ENCODE peak calls at places on chromosome 18, in five cellular contexts. One of them, this sample, is unnamed.

GRCh38 chr18:54710519-54711281 is 117.6 kb upstream of the RAB27B start:
- DNase-seq in astrocyte of the spinal cord: no peak
- DNase-seq in GM13976: no peak
- DNase-seq in spleen: no peak
- DNase-seq in fibroblast of lung: no peak
- DNase-seq in this sample: no peak

GRCh38 chr18:61718944-61719343 is 173.9 kb downstream of the RNF152 start:
- DNase-seq in fibroblast of lung: no peak
- DNase-seq in astrocyte of the spinal cord: no peak
- DNase-seq in GM13976: no peak
- DNase-seq in spleen: no peak
- DNase-seq in this sample: no peak

GRCh38 chr18:70288171-70288850 is 534 bp upstream of the SOCS6 start:
- DNase-seq in fibroblast of lung: peak
- DNase-seq in spleen: no peak
- DNase-seq in GM13976: peak
- DNase-seq in astrocyte of the spinal cord: peak
- DNase-seq in this sample: peak

GRCh38 chr18:45637546-45638327 is 22.5 kb downstream of the SLC14A2 start:
- DNase-seq in astrocyte of the spinal cord: no peak
- DNase-seq in spleen: no peak
- DNase-seq in GM13976: no peak
- DNase-seq in fibroblast of lung: peak
- DNase-seq in this sample: no peak

GRCh38 chr18:59198215-59198614 is 21.7 kb upstream of the GRP start:
- DNase-seq in GM13976: no peak
- DNase-seq in spleen: no peak
- DNase-seq in fibroblast of lung: no peak
- DNase-seq in astrocyte of the spinal cord: no peak
- DNase-seq in this sample: no peak

GRCh38 chr18:80213173-80213572 is 34.1 kb downstream of the PARD6G start:
- DNase-seq in fibroblast of lung: no peak
- DNase-seq in spleen: no peak
- DNase-seq in GM13976: no peak
- DNase-seq in astrocyte of the spinal cord: no peak
- DNase-seq in this sample: no peak

GRCh38 chr18:22378672-22379282 is 38.9 kb downstream of the CTAGE1 start:
- DNase-seq in fibroblast of lung: peak
- DNase-seq in astrocyte of the spinal cord: peak
- DNase-seq in spleen: no peak
- DNase-seq in GM13976: no peak
- DNase-seq in this sample: no peak

GRCh38 chr18:5568416-5568815 is 24.6 kb upstream of the EPB41L3 start:
- DNase-seq in GM13976: no peak
- DNase-seq in spleen: no peak
- DNase-seq in fibroblast of lung: no peak
- DNase-seq in astrocyte of the spinal cord: no peak
- DNase-seq in this sample: no peak

GRCh38 chr18:49933530-49933929 is 120.2 kb upstream of the ACAA2 start:
- DNase-seq in astrocyte of the spinal cord: peak
- DNase-seq in fibroblast of lung: peak
- DNase-seq in GM13976: no peak
- DNase-seq in spleen: no peak
- DNase-seq in this sample: no peak

GRCh38 chr18:24497052-24497754 is 36.8 kb downstream of the HRH4 start:
- DNase-seq in spleen: no peak
- DNase-seq in GM13976: no peak
- DNase-seq in astrocyte of the spinal cord: peak
- DNase-seq in fibroblast of lung: peak
- DNase-seq in this sample: no peak

GRCh38 chr18:5197032-5197434 is at the start of gene AKAIN1:
- DNase-seq in spleen: no peak
- DNase-seq in fibroblast of lung: peak
- DNase-seq in GM13976: peak
- DNase-seq in astrocyte of the spinal cord: peak
- DNase-seq in this sample: peak

GRCh38 chr18:3015203-3015590 is 2.3 kb upstream of the LPIN2 start:
- DNase-seq in astrocyte of the spinal cord: peak
- DNase-seq in fibroblast of lung: peak
- DNase-seq in spleen: no peak
- DNase-seq in GM13976: no peak
- DNase-seq in this sample: no peak

GRCh38 chr18:68275616-68276015 is 439.3 kb downstream of the TMX3 start:
- DNase-seq in GM13976: no peak
- DNase-seq in astrocyte of the spinal cord: peak
- DNase-seq in spleen: no peak
- DNase-seq in fibroblast of lung: peak
- DNase-seq in this sample: no peak

GRCh38 chr18:40371673-40372072 is 1583.4 kb upstream of the PIK3C3 start:
- DNase-seq in spleen: no peak
- DNase-seq in astrocyte of the spinal cord: peak
- DNase-seq in GM13976: no peak
- DNase-seq in fibroblast of lung: peak
- DNase-seq in this sample: no peak

GRCh38 chr18:8049147-8049546 is 482.0 kb downstream of the PTPRM start:
- DNase-seq in astrocyte of the spinal cord: peak
- DNase-seq in spleen: no peak
- DNase-seq in GM13976: no peak
- DNase-seq in fibroblast of lung: no peak
- DNase-seq in this sample: no peak

GRCh38 chr18:76750886-76751537 is 71.3 kb upstream of the ZNF236 start:
- DNase-seq in spleen: no peak
- DNase-seq in astrocyte of the spinal cord: no peak
- DNase-seq in GM13976: no peak
- DNase-seq in fibroblast of lung: no peak
- DNase-seq in this sample: no peak

GRCh38 chr18:11990541-11990940 is 9.2 kb downstream of the IMPA2 start:
- DNase-seq in GM13976: no peak
- DNase-seq in fibroblast of lung: no peak
- DNase-seq in spleen: peak
- DNase-seq in astrocyte of the spinal cord: no peak
- DNase-seq in this sample: no peak

GRCh38 chr18:25310045-25310444 is 41.9 kb downstream of the ZNF521 start:
- DNase-seq in spleen: no peak
- DNase-seq in fibroblast of lung: peak
- DNase-seq in GM13976: no peak
- DNase-seq in astrocyte of the spinal cord: peak
- DNase-seq in this sample: no peak

GRCh38 chr18:29169599-29169998 is 992.7 kb upstream of the CDH2 start:
- DNase-seq in spleen: no peak
- DNase-seq in astrocyte of the spinal cord: no peak
- DNase-seq in GM13976: no peak
- DNase-seq in fibroblast of lung: no peak
- DNase-seq in this sample: no peak

GRCh38 chr18:31687529-31687928 is 3.1 kb upstream of the B4GALT6 start:
- DNase-seq in GM13976: no peak
- DNase-seq in fibroblast of lung: no peak
- DNase-seq in astrocyte of the spinal cord: no peak
- DNase-seq in spleen: no peak
- DNase-seq in this sample: no peak
- TF ChIP-seq CTCF in GM13976: no peak
- TF ChIP-seq CTCF in fibroblast of lung: peak
- TF ChIP-seq CTCF in astrocyte of the spinal cord: peak
- TF ChIP-seq CTCF in spleen: no peak
- TF ChIP-seq CTCF in this sample: no peak

GRCh38 chr18:1914489-1914888 is 656.8 kb downstream of the METTL4 start:
- DNase-seq in GM13976: no peak
- DNase-seq in astrocyte of the spinal cord: peak
- DNase-seq in fibroblast of lung: peak
- DNase-seq in spleen: no peak
- DNase-seq in this sample: no peak
- TF ChIP-seq CTCF in GM13976: no peak
- TF ChIP-seq CTCF in astrocyte of the spinal cord: peak
- TF ChIP-seq CTCF in fibroblast of lung: no peak
- TF ChIP-seq CTCF in spleen: no peak
- TF ChIP-seq CTCF in this sample: peak

GRCh38 chr18:13700153-13700552 is 26.2 kb downstream of the FAM210A start:
- DNase-seq in astrocyte of the spinal cord: no peak
- DNase-seq in GM13976: no peak
- DNase-seq in fibroblast of lung: no peak
- DNase-seq in spleen: no peak
- DNase-seq in this sample: no peak

GRCh38 chr18:13696961-13697360 is 29.4 kb downstream of the FAM210A start:
- DNase-seq in fibroblast of lung: peak
- DNase-seq in spleen: no peak
- DNase-seq in astrocyte of the spinal cord: no peak
- DNase-seq in GM13976: no peak
- DNase-seq in this sample: no peak
- TF ChIP-seq CTCF in fibroblast of lung: no peak
- TF ChIP-seq CTCF in spleen: no peak
- TF ChIP-seq CTCF in astrocyte of the spinal cord: no peak
- TF ChIP-seq CTCF in GM13976: no peak
- TF ChIP-seq CTCF in this sample: no peak

GRCh38 chr18:23380001-23380550 is 73.0 kb upstream of the RIOK3 start:
- DNase-seq in GM13976: no peak
- DNase-seq in spleen: no peak
- DNase-seq in astrocyte of the spinal cord: peak
- DNase-seq in fibroblast of lung: peak
- DNase-seq in this sample: no peak
- TF ChIP-seq CTCF in GM13976: no peak
- TF ChIP-seq CTCF in spleen: no peak
- TF ChIP-seq CTCF in astrocyte of the spinal cord: no peak
- TF ChIP-seq CTCF in fibroblast of lung: no peak
- TF ChIP-seq CTCF in this sample: no peak

DNA sequence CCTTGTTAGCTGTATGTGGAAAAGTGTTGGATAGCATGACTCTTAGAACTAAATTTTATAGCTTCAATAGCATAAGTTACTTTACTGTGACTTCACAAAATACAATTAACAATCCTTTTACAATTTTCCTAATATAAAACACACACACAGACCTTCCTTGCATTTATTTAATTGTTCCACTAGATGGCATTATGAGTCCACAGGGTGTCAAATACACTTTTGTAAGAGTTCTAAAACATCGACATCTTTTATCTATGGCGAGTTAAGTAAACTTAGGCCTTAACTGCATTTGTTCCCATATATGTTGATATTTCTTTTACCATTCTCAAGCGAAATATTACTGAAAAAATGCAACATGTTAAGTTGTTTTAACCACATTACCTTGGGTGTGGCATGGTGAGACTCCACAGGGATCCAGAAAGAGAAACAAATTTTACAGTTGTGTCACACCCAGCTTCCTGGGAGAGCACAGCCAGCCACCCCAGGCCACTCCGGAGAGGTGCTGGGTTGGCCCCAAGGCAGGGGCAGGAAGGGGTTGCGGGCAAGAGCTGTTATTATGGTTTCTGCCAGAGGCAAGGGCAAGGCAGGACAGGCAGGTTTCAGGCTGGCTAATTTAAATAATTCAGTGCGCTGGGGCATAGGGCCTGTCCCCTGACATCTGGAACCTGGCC is 312.4 kb upstream of the MC4R start:
- DNase-seq in fibroblast of lung: peak
- DNase-seq in astrocyte of the spinal cord: peak
- DNase-seq in GM13976: peak
- DNase-seq in spleen: no peak
- DNase-seq in this sample: no peak
- TF ChIP-seq CTCF in fibroblast of lung: peak
- TF ChIP-seq CTCF in astrocyte of the spinal cord: peak
- TF ChIP-seq CTCF in GM13976: peak
- TF ChIP-seq CTCF in spleen: peak
- TF ChIP-seq CTCF in this sample: peak

GRCh38 chr18:36212301-36212977 is 25.1 kb downstream of the MOCOS start:
- DNase-seq in spleen: peak
- DNase-seq in fibroblast of lung: peak
- DNase-seq in GM13976: no peak
- DNase-seq in astrocyte of the spinal cord: no peak
- DNase-seq in this sample: no peak
- TF ChIP-seq CTCF in spleen: no peak
- TF ChIP-seq CTCF in fibroblast of lung: peak
- TF ChIP-seq CTCF in GM13976: no peak
- TF ChIP-seq CTCF in astrocyte of the spinal cord: peak
- TF ChIP-seq CTCF in this sample: no peak

GRCh38 chr18:37577051-37577611 is 11.5 kb upstream of the CELF4 start:
- DNase-seq in GM13976: no peak
- DNase-seq in spleen: no peak
- DNase-seq in fibroblast of lung: no peak
- DNase-seq in astrocyte of the spinal cord: no peak
- DNase-seq in this sample: no peak
- TF ChIP-seq CTCF in GM13976: no peak
- TF ChIP-seq CTCF in spleen: no peak
- TF ChIP-seq CTCF in fibroblast of lung: no peak
- TF ChIP-seq CTCF in astrocyte of the spinal cord: no peak
- TF ChIP-seq CTCF in this sample: no peak

DNA sequence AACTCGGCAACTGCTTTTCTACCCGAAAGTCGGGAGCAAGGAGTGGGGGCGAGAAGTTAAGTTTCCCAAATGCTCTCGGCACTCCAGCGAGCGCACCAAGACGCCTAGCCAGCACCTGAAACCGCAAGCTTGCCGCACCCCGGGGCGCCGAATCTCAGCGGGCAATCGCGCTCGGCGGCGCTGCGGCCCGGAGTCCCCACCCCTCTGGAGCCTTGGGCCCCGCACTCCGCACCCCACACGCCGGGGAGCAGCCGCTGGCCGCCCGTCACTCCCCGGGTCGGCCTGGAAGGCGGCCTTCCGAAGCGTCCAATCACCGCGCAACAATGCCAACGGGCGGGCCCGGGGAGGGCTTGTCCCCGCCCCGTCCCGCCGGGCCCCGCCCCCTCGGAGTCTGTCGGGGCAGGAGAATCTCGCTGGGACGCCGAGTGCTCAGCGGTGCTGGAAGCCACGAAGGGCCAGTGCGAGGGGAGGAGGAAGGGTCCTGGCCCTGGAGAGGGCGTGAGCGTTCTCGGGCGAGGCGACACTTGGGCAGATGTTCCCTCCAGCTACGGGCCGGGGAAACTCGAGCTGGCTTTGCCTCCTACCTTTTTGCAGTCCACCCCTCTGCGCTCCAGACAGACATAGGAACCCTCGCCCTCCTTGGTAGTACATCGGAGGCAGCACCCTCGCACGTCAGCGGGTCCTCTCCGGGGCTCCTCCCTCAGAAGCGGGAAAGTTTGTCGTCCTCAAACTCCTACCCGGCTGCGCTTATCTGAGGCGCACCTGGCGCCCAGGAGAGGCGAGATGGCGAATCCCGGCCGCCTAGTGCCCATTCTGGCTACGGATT is 1.1 kb upstream of the ZBTB7C start:
- DNase-seq in astrocyte of the spinal cord: peak
- DNase-seq in fibroblast of lung: peak
- DNase-seq in GM13976: peak
- DNase-seq in spleen: peak
- DNase-seq in this sample: peak
- TF ChIP-seq CTCF in astrocyte of the spinal cord: no peak
- TF ChIP-seq CTCF in fibroblast of lung: no peak
- TF ChIP-seq CTCF in GM13976: no peak
- TF ChIP-seq CTCF in spleen: no peak
- TF ChIP-seq CTCF in this sample: no peak